ENCODE peak calls at places on chromosome 18, in five cellular contexts. One of them, this sample, is unnamed.

GRCh38 chr18:59318460-59318859 is at the start of gene CPLX4:
- DNase-seq in IMR-90: no peak
- DNase-seq in cardiac fibroblast: no peak
- DNase-seq in Karpas-422: no peak
- DNase-seq in fibroblast of pulmonary artery: no peak
- DNase-seq in this sample: no peak

GRCh38 chr18:51610481-51610880 is 413.0 kb upstream of the MEX3C start:
- DNase-seq in IMR-90: no peak
- DNase-seq in cardiac fibroblast: no peak
- DNase-seq in Karpas-422: no peak
- DNase-seq in fibroblast of pulmonary artery: no peak
- DNase-seq in this sample: no peak

GRCh38 chr18:11412790-11413189 is 196.6 kb upstream of the SLC35G4 start:
- DNase-seq in IMR-90: no peak
- DNase-seq in cardiac fibroblast: no peak
- DNase-seq in Karpas-422: no peak
- DNase-seq in fibroblast of pulmonary artery: no peak
- DNase-seq in this sample: no peak

GRCh38 chr18:11902522-11903292 is 5.4 kb downstream of the MPPE1 start:
- DNase-seq in IMR-90: peak; percentile 56
- DNase-seq in cardiac fibroblast: peak; percentile 36
- DNase-seq in Karpas-422: no peak
- DNase-seq in fibroblast of pulmonary artery: peak; percentile 16
- DNase-seq in this sample: no peak

GRCh38 chr18:76121049-76121448 is 374.0 kb downstream of the ZNF516 start:
- DNase-seq in IMR-90: no peak
- DNase-seq in cardiac fibroblast: no peak
- DNase-seq in Karpas-422: no peak
- DNase-seq in fibroblast of pulmonary artery: no peak
- DNase-seq in this sample: no peak

GRCh38 chr18:79507076-79507545 is 111.4 kb downstream of the NFATC1 start:
- DNase-seq in IMR-90: no peak
- DNase-seq in cardiac fibroblast: peak; percentile 83
- DNase-seq in Karpas-422: no peak
- DNase-seq in fibroblast of pulmonary artery: peak; percentile 81
- DNase-seq in this sample: peak; percentile 93

GRCh38 chr18:21110667-21111350 is 804 bp downstream of the ROCK1 start:
- DNase-seq in IMR-90: peak; percentile 46
- DNase-seq in cardiac fibroblast: peak; percentile 24
- DNase-seq in Karpas-422: peak; percentile 88
- DNase-seq in fibroblast of pulmonary artery: peak; percentile 39
- DNase-seq in this sample: peak; percentile 91

GRCh38 chr18:61400016-61400630 is 66.9 kb downstream of the CDH20 start:
- DNase-seq in IMR-90: no peak
- DNase-seq in cardiac fibroblast: no peak
- DNase-seq in Karpas-422: no peak
- DNase-seq in fibroblast of pulmonary artery: peak; percentile 10
- DNase-seq in this sample: no peak

GRCh38 chr18:76476665-76477561 is 18.1 kb downstream of the ZNF516 start:
- DNase-seq in IMR-90: peak; percentile 97
- DNase-seq in cardiac fibroblast: peak; percentile 90
- DNase-seq in Karpas-422: peak; percentile 56
- DNase-seq in fibroblast of pulmonary artery: peak; percentile 95
- DNase-seq in this sample: no peak

GRCh38 chr18:22698711-22699110 is 234.4 kb upstream of the RBBP8 start:
- DNase-seq in IMR-90: no peak
- DNase-seq in cardiac fibroblast: no peak
- DNase-seq in Karpas-422: no peak
- DNase-seq in fibroblast of pulmonary artery: no peak
- DNase-seq in this sample: no peak

GRCh38 chr18:51425889-51426288 is 228.4 kb upstream of the MEX3C start:
- DNase-seq in IMR-90: no peak
- DNase-seq in cardiac fibroblast: peak; percentile 19
- DNase-seq in Karpas-422: no peak
- DNase-seq in fibroblast of pulmonary artery: peak; percentile 31
- DNase-seq in this sample: no peak

GRCh38 chr18:11909597-11910026 is 1.5 kb upstream of the MPPE1 start:
- DNase-seq in IMR-90: peak; percentile 55
- DNase-seq in cardiac fibroblast: peak; percentile 51
- DNase-seq in Karpas-422: no peak
- DNase-seq in fibroblast of pulmonary artery: peak; percentile 31
- DNase-seq in this sample: no peak

GRCh38 chr18:49494660-49495059 is 7.6 kb upstream of the C18orf32 start:
- DNase-seq in IMR-90: no peak
- DNase-seq in cardiac fibroblast: peak; percentile 15
- DNase-seq in Karpas-422: no peak
- DNase-seq in fibroblast of pulmonary artery: no peak
- DNase-seq in this sample: no peak

GRCh38 chr18:79698668-79699335 is 19.2 kb downstream of the CTDP1 start:
- DNase-seq in IMR-90: peak; percentile 84
- DNase-seq in cardiac fibroblast: no peak
- DNase-seq in Karpas-422: no peak
- DNase-seq in fibroblast of pulmonary artery: no peak
- DNase-seq in this sample: no peak

GRCh38 chr18:11339121-11339520 is 189.8 kb upstream of the PIEZO2 start:
- DNase-seq in IMR-90: no peak
- DNase-seq in cardiac fibroblast: peak; percentile 22
- DNase-seq in Karpas-422: no peak
- DNase-seq in fibroblast of pulmonary artery: no peak
- DNase-seq in this sample: no peak

GRCh38 chr18:73023975-73024374 is 156.2 kb upstream of the NETO1 start:
- DNase-seq in IMR-90: no peak
- DNase-seq in cardiac fibroblast: no peak
- DNase-seq in Karpas-422: no peak
- DNase-seq in fibroblast of pulmonary artery: no peak
- DNase-seq in this sample: no peak

GRCh38 chr18:75407468-75408437 is 19.8 kb downstream of the SMIM21 start:
- DNase-seq in IMR-90: peak; percentile 38
- DNase-seq in cardiac fibroblast: peak; percentile 24
- DNase-seq in Karpas-422: no peak
- DNase-seq in fibroblast of pulmonary artery: peak; percentile 7
- DNase-seq in this sample: no peak

GRCh38 chr18:59631583-59632181 is 65.5 kb downstream of the CCBE1 start:
- DNase-seq in IMR-90: peak; percentile 58
- DNase-seq in cardiac fibroblast: peak; percentile 68
- DNase-seq in Karpas-422: peak; percentile 62
- DNase-seq in fibroblast of pulmonary artery: peak; percentile 71
- DNase-seq in this sample: no peak

GRCh38 chr18:74796928-74797576 is 199.4 kb downstream of the ZNF407 start:
- DNase-seq in IMR-90: peak; percentile 79
- DNase-seq in cardiac fibroblast: peak; percentile 39
- DNase-seq in Karpas-422: peak; percentile 70
- DNase-seq in fibroblast of pulmonary artery: peak; percentile 59
- DNase-seq in this sample: no peak

GRCh38 chr18:13626544-13626908 is 99.8 kb downstream of the FAM210A start:
- DNase-seq in IMR-90: no peak
- DNase-seq in cardiac fibroblast: no peak
- DNase-seq in Karpas-422: no peak
- DNase-seq in fibroblast of pulmonary artery: no peak
- DNase-seq in this sample: no peak

GRCh38 chr18:47755102-47755456 is 175.4 kb downstream of the SMAD2 start:
- DNase-seq in IMR-90: no peak
- DNase-seq in cardiac fibroblast: no peak
- DNase-seq in Karpas-422: no peak
- DNase-seq in fibroblast of pulmonary artery: no peak
- DNase-seq in this sample: no peak

GRCh38 chr18:47758000-47758399 is 172.5 kb downstream of the SMAD2 start:
- DNase-seq in IMR-90: no peak
- DNase-seq in cardiac fibroblast: no peak
- DNase-seq in Karpas-422: peak; percentile 77
- DNase-seq in fibroblast of pulmonary artery: peak; percentile 12
- DNase-seq in this sample: no peak

GRCh38 chr18:47752796-47753645 is 177.4 kb downstream of the SMAD2 start:
- DNase-seq in IMR-90: no peak
- DNase-seq in cardiac fibroblast: no peak
- DNase-seq in Karpas-422: no peak
- DNase-seq in fibroblast of pulmonary artery: no peak
- DNase-seq in this sample: peak; percentile 72

GRCh38 chr18:47756364-47757016 is 174.0 kb downstream of the SMAD2 start:
- DNase-seq in IMR-90: peak; percentile 33
- DNase-seq in cardiac fibroblast: peak; percentile 59
- DNase-seq in Karpas-422: peak; percentile 81
- DNase-seq in fibroblast of pulmonary artery: peak; percentile 60
- DNase-seq in this sample: no peak

DNA sequence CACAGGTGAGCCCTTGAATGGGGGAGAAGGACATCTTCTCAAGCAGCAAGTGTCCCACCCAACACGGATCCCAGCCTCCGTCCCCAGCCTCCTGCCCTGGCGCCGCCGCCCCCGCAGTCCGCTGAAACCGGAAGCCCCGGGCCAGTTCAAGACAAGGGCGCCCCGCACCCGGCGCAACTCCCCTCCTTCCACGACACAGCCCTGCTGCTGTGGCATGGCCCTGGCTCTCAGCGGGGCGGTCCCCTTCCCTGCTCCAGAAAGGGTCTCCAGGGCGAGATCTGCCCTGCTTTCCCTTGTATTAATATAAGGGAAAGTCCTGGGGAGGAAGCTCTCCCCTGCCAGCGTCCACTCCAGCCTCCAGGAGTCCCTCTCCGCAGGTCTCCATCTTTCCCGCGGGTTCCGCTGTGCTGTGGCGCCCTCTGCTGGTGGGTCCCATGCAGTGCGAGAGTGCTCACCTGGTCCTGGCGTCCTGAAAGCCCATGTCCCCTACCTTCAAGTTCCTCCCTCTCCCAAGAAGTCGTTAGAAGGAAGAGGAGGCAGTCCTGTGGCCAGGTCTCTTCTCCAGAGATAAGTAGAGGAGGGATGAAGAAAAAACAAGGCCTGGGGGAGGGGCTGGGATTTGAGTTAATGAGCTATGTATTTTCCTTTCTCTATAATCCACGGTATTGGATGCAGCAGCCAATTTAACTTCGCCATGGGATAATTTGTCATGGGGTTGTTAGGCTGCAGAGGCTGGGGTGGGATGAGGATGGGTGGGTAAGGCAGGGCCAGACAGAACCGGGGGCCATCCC is 176.0 kb downstream of the SMAD2 start:
- DNase-seq in IMR-90: no peak
- DNase-seq in cardiac fibroblast: no peak
- DNase-seq in Karpas-422: peak; percentile 85
- DNase-seq in fibroblast of pulmonary artery: peak; percentile 10
- DNase-seq in this sample: peak; percentile 78
- H3K4me3 ChIP-seq in IMR-90: no peak overlapping the region
- H3K4me3 ChIP-seq in cardiac fibroblast: no peak overlapping the region
- H3K4me3 ChIP-seq in Karpas-422: no peak overlapping the region
- H3K4me3 ChIP-seq in fibroblast of pulmonary artery: no peak overlapping the region
- H3K4me3 ChIP-seq in this sample: no peak overlapping the region

GRCh38 chr18:34783485-34783884 is 73.4 kb downstream of the DTNA start:
- DNase-seq in IMR-90: peak; percentile 68
- DNase-seq in cardiac fibroblast: no peak
- DNase-seq in Karpas-422: no peak
- DNase-seq in fibroblast of pulmonary artery: no peak
- DNase-seq in this sample: no peak
- H3K4me3 ChIP-seq in IMR-90: no peak overlapping the region
- H3K4me3 ChIP-seq in cardiac fibroblast: no peak overlapping the region
- H3K4me3 ChIP-seq in Karpas-422: no peak overlapping the region
- H3K4me3 ChIP-seq in fibroblast of pulmonary artery: no peak overlapping the region
- H3K4me3 ChIP-seq in this sample: no peak overlapping the region

DNA sequence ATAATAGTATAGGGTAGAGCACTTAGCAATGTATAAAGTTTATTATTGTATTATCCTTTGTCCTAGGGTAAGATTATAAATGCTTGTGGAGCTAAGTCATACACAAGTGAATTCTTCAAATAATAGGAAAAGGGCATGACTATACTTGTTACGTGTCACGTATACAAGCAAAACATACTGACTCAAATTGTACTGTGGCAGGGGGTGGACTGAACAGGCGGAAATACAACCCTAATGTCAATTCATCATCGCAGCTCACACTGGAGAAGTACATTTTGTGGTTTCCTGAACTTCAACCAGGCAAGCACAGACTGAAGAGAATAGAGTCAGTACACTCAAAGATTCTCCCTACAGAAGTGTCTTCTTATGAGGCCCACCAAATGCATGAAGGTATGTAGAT is 201.0 kb downstream of the MBD2 start:
- DNase-seq in IMR-90: no peak
- DNase-seq in cardiac fibroblast: peak; percentile 0
- DNase-seq in Karpas-422: no peak
- DNase-seq in fibroblast of pulmonary artery: peak; percentile 60
- DNase-seq in this sample: no peak
- H3K4me3 ChIP-seq in IMR-90: no peak overlapping the region
- H3K4me3 ChIP-seq in cardiac fibroblast: no peak overlapping the region
- H3K4me3 ChIP-seq in Karpas-422: no peak overlapping the region
- H3K4me3 ChIP-seq in fibroblast of pulmonary artery: no peak overlapping the region
- H3K4me3 ChIP-seq in this sample: no peak overlapping the region

GRCh38 chr18:961644-962355 is 57.1 kb downstream of the ADCYAP1 start:
- DNase-seq in IMR-90: peak; percentile 35
- DNase-seq in cardiac fibroblast: peak; percentile 73
- DNase-seq in Karpas-422: peak; percentile 75
- DNase-seq in fibroblast of pulmonary artery: peak; percentile 74
- DNase-seq in this sample: peak; percentile 22
- H3K4me3 ChIP-seq in IMR-90: peak overlapping the region; percentile 44
- H3K4me3 ChIP-seq in cardiac fibroblast: peak overlapping the region; percentile 50
- H3K4me3 ChIP-seq in Karpas-422: no peak overlapping the region
- H3K4me3 ChIP-seq in fibroblast of pulmonary artery: peak overlapping the region; percentile 61
- H3K4me3 ChIP-seq in this sample: no peak overlapping the region

GRCh38 chr18:24010673-24011072 is 3.9 kb upstream of the TTC39C start:
- DNase-seq in IMR-90: no peak
- DNase-seq in cardiac fibroblast: no peak
- DNase-seq in Karpas-422: no peak
- DNase-seq in fibroblast of pulmonary artery: no peak
- DNase-seq in this sample: no peak

GRCh38 chr18:24011095-24011917 is 3.2 kb upstream of the TTC39C start:
- DNase-seq in IMR-90: no peak
- DNase-seq in cardiac fibroblast: no peak
- DNase-seq in Karpas-422: no peak
- DNase-seq in fibroblast of pulmonary artery: no peak
- DNase-seq in this sample: no peak

GRCh38 chr18:24009651-24010333 is 4.8 kb upstream of the TTC39C start:
- DNase-seq in IMR-90: no peak
- DNase-seq in cardiac fibroblast: no peak
- DNase-seq in Karpas-422: no peak
- DNase-seq in fibroblast of pulmonary artery: no peak
- DNase-seq in this sample: no peak

GRCh38 chr18:24006731-24007308 is 7.7 kb upstream of the TTC39C start:
- DNase-seq in IMR-90: peak; percentile 73
- DNase-seq in cardiac fibroblast: no peak
- DNase-seq in Karpas-422: no peak
- DNase-seq in fibroblast of pulmonary artery: no peak
- DNase-seq in this sample: no peak

GRCh38 chr18:24009246-24009645 is 5.3 kb upstream of the TTC39C start:
- DNase-seq in IMR-90: no peak
- DNase-seq in cardiac fibroblast: no peak
- DNase-seq in Karpas-422: no peak
- DNase-seq in fibroblast of pulmonary artery: no peak
- DNase-seq in this sample: no peak
- H3K4me3 ChIP-seq in IMR-90: no peak overlapping the region
- H3K4me3 ChIP-seq in cardiac fibroblast: no peak overlapping the region
- H3K4me3 ChIP-seq in Karpas-422: no peak overlapping the region
- H3K4me3 ChIP-seq in fibroblast of pulmonary artery: no peak overlapping the region
- H3K4me3 ChIP-seq in this sample: no peak overlapping the region